ENCODE peak calls at places on chromosome 2, in nine cellular contexts. V, D, L, J, S, R, M, H and B are unnamed samples.

GRCh38 chr2:61733563-61733962 is 120.3 kb downstream of the FAM161A start:
- DNase-seq in L (no peak), H (no peak), J (no peak), S (no peak), R (no peak), V (no peak), M (no peak), D (no peak), B (no peak)

GRCh38 chr2:8547284-8548064 is 134.4 kb upstream of the ID2 start:
- DNase-seq in M (no peak), S (no peak), R (no peak), L (no peak), D (no peak), H (no peak), J (peak; percentile 55), V (no peak), B (no peak)

GRCh38 chr2:23801396-23801795 is 125.5 kb downstream of the ATAD2B start:
- DNase-seq in S (no peak), J (no peak), M (no peak), H (no peak), R (no peak), D (no peak), V (no peak), L (no peak), B (no peak)

GRCh38 chr2:150486539-150487484 is 655 bp downstream of the RND3 start:
- DNase-seq in J (peak; percentile 75), S (no peak), M (peak; percentile 30), H (no peak), R (peak; percentile 40), L (peak; percentile 52), D (peak; percentile 8), V (peak; percentile 18), B (no peak)

GRCh38 chr2:139353874-139354273 is 573.7 kb upstream of the NXPH2 start:
- DNase-seq in R (no peak), J (no peak), V (no peak), L (no peak), S (no peak), D (no peak), M (peak; percentile 5), H (no peak), B (no peak)

GRCh38 chr2:23488584-23488983 is 103.6 kb downstream of the KLHL29 start:
- DNase-seq in H (no peak), D (no peak), R (no peak), J (no peak), V (no peak), S (no peak), L (no peak), M (no peak), B (no peak)

GRCh38 chr2:216447293-216447692 is 35.0 kb downstream of the SMARCAL1 start:
- DNase-seq in S (no peak), R (no peak), J (no peak), V (no peak), H (no peak), M (no peak), L (no peak), D (no peak), B (no peak)

GRCh38 chr2:164839914-164840457 is 1.6 kb downstream of the COBLL1 start:
- DNase-seq in R (no peak), H (no peak), J (no peak), V (no peak), D (peak; percentile 77), S (no peak), L (no peak), M (no peak), B (no peak)

GRCh38 chr2:79530443-79530842 is 17.6 kb downstream of the CTNNA2 start:
- DNase-seq in L (no peak), M (peak; percentile 71), H (no peak), R (no peak), S (no peak), V (no peak), J (no peak), D (no peak), B (no peak)

GRCh38 chr2:189751080-189751658 is 11.4 kb downstream of the OSGEPL1 start:
- DNase-seq in L (peak; percentile 35), H (no peak), M (peak; percentile 77), D (peak; percentile 11), S (no peak), J (no peak), R (no peak), V (no peak), B (no peak)

GRCh38 chr2:238986491-238987351 is 138.8 kb downstream of the TWIST2 start:
- DNase-seq in J (peak; percentile 54), R (no peak), S (no peak), D (no peak), V (no peak), H (no peak), L (no peak), M (no peak), B (no peak)

GRCh38 chr2:131413148-131413747 is 49.3 kb upstream of the RAB6D start:
- DNase-seq in J (no peak), S (no peak), D (no peak), H (no peak), M (peak; percentile 60), V (no peak), L (no peak), R (no peak), B (peak; percentile 45)

GRCh38 chr2:120805590-120805989 is 69.9 kb downstream of the GLI2 start:
- DNase-seq in L (no peak), J (no peak), H (no peak), M (no peak), D (no peak), R (no peak), S (no peak), V (no peak), B (no peak)

GRCh38 chr2:49225126-49225525 is 70.8 kb upstream of the FSHR start:
- DNase-seq in R (no peak), M (no peak), L (no peak), J (no peak), S (no peak), D (no peak), H (no peak), V (no peak), B (no peak)

GRCh38 chr2:19667085-19667484 is 234.7 kb downstream of the TTC32 start:
- DNase-seq in M (peak; percentile 25), S (no peak), H (no peak), R (no peak), V (no peak), L (no peak), D (no peak), J (no peak), B (no peak)

GRCh38 chr2:222477962-222478608 is 53.7 kb downstream of the SGPP2 start:
- DNase-seq in R (no peak), J (no peak), V (no peak), M (peak; percentile 62), H (no peak), L (no peak), S (no peak), D (no peak), B (no peak)

DNA sequence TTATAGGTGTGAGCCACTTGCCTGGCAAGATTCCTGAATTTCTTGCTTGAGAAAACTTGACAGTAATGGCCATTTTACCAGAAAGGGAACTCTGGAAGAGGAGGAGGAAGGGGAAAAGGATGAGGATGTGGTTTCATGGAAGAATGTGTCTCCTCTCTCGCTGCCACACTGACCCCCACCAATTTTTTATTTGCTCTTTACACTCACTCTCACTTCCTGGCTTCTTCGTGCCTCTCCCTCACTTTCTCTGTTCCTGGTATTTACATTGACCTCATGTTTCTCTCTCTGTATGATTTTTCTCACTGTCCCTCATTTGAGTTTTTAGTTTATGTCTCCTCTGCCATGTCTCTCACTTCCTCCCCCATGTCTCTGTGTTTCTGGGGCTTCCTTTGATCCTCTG is 134.5 kb upstream of the CAB39 start:
- DNase-seq in V (no peak), H (no peak), J (no peak), R (no peak), D (no peak), L (no peak), S (no peak), M (no peak), B (no peak)
- H3K4me1 ChIP-seq in V (no peaks in the 10 kb centered on the region), H (no peaks in the 10 kb centered on the region), J (no peaks in the 10 kb centered on the region), R (no peaks in the 10 kb centered on the region), D (peaks cover under 1% of the 10 kb centered on the region), L (no peaks in the 10 kb centered on the region), S (no peaks in the 10 kb centered on the region), M (no peaks in the 10 kb centered on the region), B (peaks cover 12% of the 10 kb centered on the region)

GRCh38 chr2:134257965-134258683 is 4.3 kb downstream of the MGAT5 start:
- DNase-seq in V (no peak), J (no peak), H (no peak), D (no peak), R (no peak), S (no peak), L (no peak), M (no peak), B (no peak)

GRCh38 chr2:134258684-134259408 is 5.0 kb downstream of the MGAT5 start:
- DNase-seq in J (no peak), L (no peak), H (no peak), S (no peak), M (no peak), R (peak; percentile 57), D (no peak), V (no peak), B (peak; percentile 71)

GRCh38 chr2:134260726-134261125 is 6.9 kb downstream of the MGAT5 start:
- DNase-seq in H (no peak), D (no peak), R (no peak), V (no peak), L (no peak), M (no peak), S (no peak), J (no peak), B (no peak)

GRCh38 chr2:134261398-134262131 is 7.7 kb downstream of the MGAT5 start:
- DNase-seq in S (no peak), H (no peak), M (peak; percentile 52), D (no peak), V (no peak), L (no peak), J (no peak), R (no peak), B (no peak)

DNA sequence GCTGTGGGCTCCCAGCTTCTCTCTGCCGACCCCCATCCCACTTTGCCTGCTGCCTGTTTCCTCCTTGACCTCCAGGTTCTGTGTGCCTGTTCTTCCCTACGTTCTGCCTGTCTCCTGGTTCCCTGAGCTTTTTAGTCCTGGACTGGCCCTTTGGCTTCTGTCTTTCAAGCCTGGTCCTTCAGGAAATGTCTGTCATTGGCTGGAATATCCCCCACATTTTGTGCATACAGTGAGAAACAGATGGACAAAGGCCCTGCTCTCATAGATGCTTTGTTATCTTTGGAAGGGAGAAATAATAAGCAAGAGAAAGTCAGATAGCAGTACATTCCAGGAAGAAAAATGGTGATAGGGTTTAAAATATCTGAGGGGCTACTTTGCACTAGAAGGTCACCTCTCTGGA is 5.7 kb downstream of the MGAT5 start:
- DNase-seq in J (no peak), D (no peak), H (no peak), M (no peak), V (no peak), S (no peak), L (no peak), R (no peak), B (no peak)
- H3K27ac ChIP-seq in J (peak overlapping the region; percentile 58), D (no peak overlapping the region), H (no peak overlapping the region), M (no peak overlapping the region), V (peak overlapping the region; percentile 50), S (peak overlapping the region; percentile 55), L (no peak overlapping the region), R (no peak overlapping the region), B (no peak overlapping the region)

GRCh38 chr2:134738150-134738865 is 19.5 kb upstream of the TMEM163 start:
- DNase-seq in H (no peak), M (no peak), L (peak; percentile 35), J (no peak), D (no peak), S (no peak), V (no peak), R (no peak), B (no peak)
- H3K4me1 ChIP-seq in H (no peaks in the 10 kb centered on the region), M (no peaks in the 10 kb centered on the region), L (no peaks in the 10 kb centered on the region), J (no peaks in the 10 kb centered on the region), D (peaks cover 5% of the 10 kb centered on the region), S (no peaks in the 10 kb centered on the region), V (no peaks in the 10 kb centered on the region), R (no peaks in the 10 kb centered on the region), B (no peaks in the 10 kb centered on the region)

GRCh38 chr2:85705680-85706039 is 11.5 kb downstream of the GNLY start:
- DNase-seq in R (no peak), V (no peak), M (no peak), L (peak; percentile 48), D (peak; percentile 47), H (no peak), J (peak; percentile 85), S (no peak), B (no peak)
- H3K27ac ChIP-seq in R (no peak overlapping the region), V (peak overlapping the region; percentile 89), M (no peak overlapping the region), L (peak overlapping the region; percentile 6), D (no peak overlapping the region), H (peak overlapping the region; percentile 42), J (peak overlapping the region; percentile 61), S (peak overlapping the region; percentile 50), B (no peak overlapping the region)